ENCODE peak calls at places on chromosomes 1 and 21, in ten cellular contexts. One of them, this sample, is unnamed.

GRCh38 chr1:56645663-56646330 is 683 bp downstream of the PRKAA2 start:
- DNase-seq in mesendoderm: peak; percentile 22
- DNase-seq in Calu3: no peak
- DNase-seq in adrenal gland: peak; percentile 7
- DNase-seq in left ventricle myocardium superior: peak; percentile 46
- DNase-seq in transverse colon: peak; percentile 35
- DNase-seq in activated CD8-positive, alpha-beta memory T cell treated with anti-CD3 and anti-CD28 coated beads for 4 hours: no peak
- DNase-seq in stimulated activated CD4-positive, alpha-beta T cell treated with anti-CD3 and anti-CD28 coated beads, TNF-alpha, amount 100 ng/mL, for 4 hours: no peak
- DNase-seq in GF-D8: no peak
- DNase-seq in tibial artery: peak; percentile 23
- DNase-seq in this sample: peak; percentile 19

GRCh38 chr1:171251741-171252300 is 3.5 kb downstream of the FMO1 start:
- DNase-seq in stimulated activated CD4-positive, alpha-beta T cell treated with anti-CD3 and anti-CD28 coated beads, TNF-alpha, amount 100 ng/mL, for 4 hours: no peak
- DNase-seq in GF-D8: no peak
- DNase-seq in transverse colon: peak; percentile 22
- DNase-seq in activated CD8-positive, alpha-beta memory T cell treated with anti-CD3 and anti-CD28 coated beads for 4 hours: no peak
- DNase-seq in mesendoderm: peak; percentile 23
- DNase-seq in tibial artery: no peak
- DNase-seq in adrenal gland: peak; percentile 18
- DNase-seq in Calu3: peak; percentile 66
- DNase-seq in left ventricle myocardium superior: peak; percentile 57
- DNase-seq in this sample: peak; percentile 66

GRCh38 chr1:45868861-45869260 is 65.4 kb downstream of the MAST2 start:
- DNase-seq in GF-D8: no peak
- DNase-seq in stimulated activated CD4-positive, alpha-beta T cell treated with anti-CD3 and anti-CD28 coated beads, TNF-alpha, amount 100 ng/mL, for 4 hours: no peak
- DNase-seq in mesendoderm: no peak
- DNase-seq in activated CD8-positive, alpha-beta memory T cell treated with anti-CD3 and anti-CD28 coated beads for 4 hours: no peak
- DNase-seq in Calu3: no peak
- DNase-seq in transverse colon: no peak
- DNase-seq in left ventricle myocardium superior: no peak
- DNase-seq in tibial artery: no peak
- DNase-seq in adrenal gland: no peak
- DNase-seq in this sample: no peak

GRCh38 chr1:172678990-172679772 is 20.3 kb downstream of the FASLG start:
- DNase-seq in adrenal gland: no peak
- DNase-seq in tibial artery: no peak
- DNase-seq in activated CD8-positive, alpha-beta memory T cell treated with anti-CD3 and anti-CD28 coated beads for 4 hours: no peak
- DNase-seq in GF-D8: peak; percentile 26
- DNase-seq in left ventricle myocardium superior: no peak
- DNase-seq in transverse colon: peak; percentile 33
- DNase-seq in mesendoderm: peak; percentile 54
- DNase-seq in Calu3: no peak
- DNase-seq in stimulated activated CD4-positive, alpha-beta T cell treated with anti-CD3 and anti-CD28 coated beads, TNF-alpha, amount 100 ng/mL, for 4 hours: no peak
- DNase-seq in this sample: no peak

GRCh38 chr1:233561708-233562426 is 52.0 kb upstream of the KCNK1 start:
- DNase-seq in adrenal gland: no peak
- DNase-seq in left ventricle myocardium superior: no peak
- DNase-seq in stimulated activated CD4-positive, alpha-beta T cell treated with anti-CD3 and anti-CD28 coated beads, TNF-alpha, amount 100 ng/mL, for 4 hours: no peak
- DNase-seq in tibial artery: no peak
- DNase-seq in activated CD8-positive, alpha-beta memory T cell treated with anti-CD3 and anti-CD28 coated beads for 4 hours: no peak
- DNase-seq in mesendoderm: no peak
- DNase-seq in Calu3: no peak
- DNase-seq in GF-D8: no peak
- DNase-seq in transverse colon: no peak
- DNase-seq in this sample: no peak

GRCh38 chr21:18499761-18500376 is 96.3 kb upstream of the TMPRSS15 start:
- DNase-seq in adrenal gland: peak; percentile 62
- DNase-seq in tibial artery: peak; percentile 21
- DNase-seq in stimulated activated CD4-positive, alpha-beta T cell treated with anti-CD3 and anti-CD28 coated beads, TNF-alpha, amount 100 ng/mL, for 4 hours: no peak
- DNase-seq in transverse colon: peak; percentile 12
- DNase-seq in left ventricle myocardium superior: no peak
- DNase-seq in mesendoderm: peak; percentile 44
- DNase-seq in GF-D8: no peak
- DNase-seq in Calu3: peak; percentile 8
- DNase-seq in activated CD8-positive, alpha-beta memory T cell treated with anti-CD3 and anti-CD28 coated beads for 4 hours: no peak
- DNase-seq in this sample: peak; percentile 59

GRCh38 chr1:159821171-159821867 is 5.4 kb upstream of the SLAMF8 start:
- DNase-seq in transverse colon: no peak
- DNase-seq in tibial artery: no peak
- DNase-seq in adrenal gland: peak; percentile 14
- DNase-seq in Calu3: no peak
- DNase-seq in mesendoderm: peak; percentile 26
- DNase-seq in activated CD8-positive, alpha-beta memory T cell treated with anti-CD3 and anti-CD28 coated beads for 4 hours: no peak
- DNase-seq in stimulated activated CD4-positive, alpha-beta T cell treated with anti-CD3 and anti-CD28 coated beads, TNF-alpha, amount 100 ng/mL, for 4 hours: no peak
- DNase-seq in GF-D8: no peak
- DNase-seq in left ventricle myocardium superior: no peak
- DNase-seq in this sample: no peak

GRCh38 chr1:206066479-206067171 is 13.7 kb downstream of the RHEX start:
- DNase-seq in adrenal gland: no peak
- DNase-seq in GF-D8: no peak
- DNase-seq in left ventricle myocardium superior: no peak
- DNase-seq in mesendoderm: no peak
- DNase-seq in activated CD8-positive, alpha-beta memory T cell treated with anti-CD3 and anti-CD28 coated beads for 4 hours: no peak
- DNase-seq in tibial artery: no peak
- DNase-seq in stimulated activated CD4-positive, alpha-beta T cell treated with anti-CD3 and anti-CD28 coated beads, TNF-alpha, amount 100 ng/mL, for 4 hours: no peak
- DNase-seq in Calu3: no peak
- DNase-seq in transverse colon: no peak
- DNase-seq in this sample: no peak

GRCh38 chr1:62783736-62784508 is at the start of gene ATG4C:
- DNase-seq in stimulated activated CD4-positive, alpha-beta T cell treated with anti-CD3 and anti-CD28 coated beads, TNF-alpha, amount 100 ng/mL, for 4 hours: peak; percentile 69
- DNase-seq in mesendoderm: peak; percentile 99
- DNase-seq in activated CD8-positive, alpha-beta memory T cell treated with anti-CD3 and anti-CD28 coated beads for 4 hours: peak; percentile 81
- DNase-seq in transverse colon: peak; percentile 96
- DNase-seq in adrenal gland: peak; percentile 98
- DNase-seq in Calu3: peak; percentile 92
- DNase-seq in GF-D8: peak; percentile 89
- DNase-seq in left ventricle myocardium superior: peak; percentile 94
- DNase-seq in tibial artery: peak; percentile 97
- DNase-seq in this sample: peak; percentile 96

GRCh38 chr1:214314178-214314843 is 33.4 kb downstream of the SMYD2 start:
- DNase-seq in Calu3: no peak
- DNase-seq in left ventricle myocardium superior: no peak
- DNase-seq in tibial artery: no peak
- DNase-seq in stimulated activated CD4-positive, alpha-beta T cell treated with anti-CD3 and anti-CD28 coated beads, TNF-alpha, amount 100 ng/mL, for 4 hours: no peak
- DNase-seq in GF-D8: no peak
- DNase-seq in adrenal gland: no peak
- DNase-seq in transverse colon: no peak
- DNase-seq in mesendoderm: no peak
- DNase-seq in activated CD8-positive, alpha-beta memory T cell treated with anti-CD3 and anti-CD28 coated beads for 4 hours: no peak
- DNase-seq in this sample: no peak

GRCh38 chr1:56397409-56397808 is 182.0 kb downstream of the PLPP3 start:
- DNase-seq in stimulated activated CD4-positive, alpha-beta T cell treated with anti-CD3 and anti-CD28 coated beads, TNF-alpha, amount 100 ng/mL, for 4 hours: no peak
- DNase-seq in GF-D8: no peak
- DNase-seq in adrenal gland: no peak
- DNase-seq in activated CD8-positive, alpha-beta memory T cell treated with anti-CD3 and anti-CD28 coated beads for 4 hours: no peak
- DNase-seq in mesendoderm: no peak
- DNase-seq in Calu3: no peak
- DNase-seq in tibial artery: no peak
- DNase-seq in transverse colon: no peak
- DNase-seq in left ventricle myocardium superior: no peak
- DNase-seq in this sample: no peak

GRCh38 chr1:8679411-8679800 is 138.0 kb downstream of the RERE start:
- DNase-seq in stimulated activated CD4-positive, alpha-beta T cell treated with anti-CD3 and anti-CD28 coated beads, TNF-alpha, amount 100 ng/mL, for 4 hours: no peak
- DNase-seq in GF-D8: no peak
- DNase-seq in left ventricle myocardium superior: no peak
- DNase-seq in Calu3: no peak
- DNase-seq in tibial artery: no peak
- DNase-seq in activated CD8-positive, alpha-beta memory T cell treated with anti-CD3 and anti-CD28 coated beads for 4 hours: no peak
- DNase-seq in adrenal gland: no peak
- DNase-seq in transverse colon: no peak
- DNase-seq in mesendoderm: no peak
- DNase-seq in this sample: no peak

GRCh38 chr1:111332190-111332589 is 41.5 kb downstream of the CHIA start:
- DNase-seq in GF-D8: no peak
- DNase-seq in stimulated activated CD4-positive, alpha-beta T cell treated with anti-CD3 and anti-CD28 coated beads, TNF-alpha, amount 100 ng/mL, for 4 hours: no peak
- DNase-seq in adrenal gland: no peak
- DNase-seq in activated CD8-positive, alpha-beta memory T cell treated with anti-CD3 and anti-CD28 coated beads for 4 hours: no peak
- DNase-seq in left ventricle myocardium superior: no peak
- DNase-seq in transverse colon: no peak
- DNase-seq in mesendoderm: no peak
- DNase-seq in Calu3: no peak
- DNase-seq in tibial artery: no peak
- DNase-seq in this sample: no peak

GRCh38 chr1:81548918-81549587 is 251.7 kb upstream of the ADGRL2 start:
- DNase-seq in mesendoderm: peak; percentile 35
- DNase-seq in transverse colon: no peak
- DNase-seq in left ventricle myocardium superior: no peak
- DNase-seq in Calu3: no peak
- DNase-seq in adrenal gland: no peak
- DNase-seq in stimulated activated CD4-positive, alpha-beta T cell treated with anti-CD3 and anti-CD28 coated beads, TNF-alpha, amount 100 ng/mL, for 4 hours: no peak
- DNase-seq in GF-D8: no peak
- DNase-seq in tibial artery: no peak
- DNase-seq in activated CD8-positive, alpha-beta memory T cell treated with anti-CD3 and anti-CD28 coated beads for 4 hours: no peak
- DNase-seq in this sample: no peak

GRCh38 chr1:53219711-53220110 is 723 bp downstream of the CZIB start:
- DNase-seq in Calu3: no peak
- DNase-seq in mesendoderm: no peak
- DNase-seq in stimulated activated CD4-positive, alpha-beta T cell treated with anti-CD3 and anti-CD28 coated beads, TNF-alpha, amount 100 ng/mL, for 4 hours: no peak
- DNase-seq in adrenal gland: no peak
- DNase-seq in activated CD8-positive, alpha-beta memory T cell treated with anti-CD3 and anti-CD28 coated beads for 4 hours: no peak
- DNase-seq in left ventricle myocardium superior: no peak
- DNase-seq in transverse colon: no peak
- DNase-seq in GF-D8: no peak
- DNase-seq in tibial artery: no peak
- DNase-seq in this sample: no peak

GRCh38 chr1:100496896-100497295 is 41.0 kb upstream of the GPR88 start:
- DNase-seq in adrenal gland: no peak
- DNase-seq in transverse colon: no peak
- DNase-seq in activated CD8-positive, alpha-beta memory T cell treated with anti-CD3 and anti-CD28 coated beads for 4 hours: no peak
- DNase-seq in tibial artery: no peak
- DNase-seq in GF-D8: no peak
- DNase-seq in Calu3: no peak
- DNase-seq in stimulated activated CD4-positive, alpha-beta T cell treated with anti-CD3 and anti-CD28 coated beads, TNF-alpha, amount 100 ng/mL, for 4 hours: no peak
- DNase-seq in left ventricle myocardium superior: no peak
- DNase-seq in mesendoderm: no peak
- DNase-seq in this sample: no peak

This sample was measured in right cardiac atrium.